ENCODE peak calls at places on chromosome 14, in eight cellular contexts. H, O, S, F, R, U, V and M are unnamed samples.

GRCh38 chr14:81394739-81395138 is 5.4 kb downstream of the STON2 start:
- DNase-seq in R (no peak), F (no peak), V (no peak), O (no peak), H (no peak), S (no peak), U (no peak), M (no peak)

GRCh38 chr14:31788340-31788739 is 227.1 kb downstream of the NUBPL start:
- DNase-seq in O (no peak), R (no peak), V (no peak), U (no peak), F (no peak), H (no peak), S (no peak), M (no peak)

GRCh38 chr14:22266683-22267082 is 322.3 kb downstream of the DAD1 start:
- DNase-seq in O (no peak), H (no peak), F (no peak), R (no peak), U (no peak), S (no peak), V (no peak), M (no peak)

GRCh38 chr14:100654814-100655795 is 67.9 kb upstream of the BEGAIN start:
- DNase-seq in H (no peak), R (no peak), U (peak; percentile 72), V (peak; percentile 65), F (peak; percentile 46), O (peak; percentile 50), S (no peak), M (no peak)

GRCh38 chr14:104549536-104550339 is 29.8 kb upstream of the C14orf180 start:
- DNase-seq in H (peak; percentile 16), O (no peak), V (no peak), S (no peak), U (peak; percentile 14), F (no peak), R (no peak), M (no peak)

GRCh38 chr14:55600784-55601561 is 21.0 kb downstream of the KTN1 start:
- DNase-seq in V (no peak), S (peak; percentile 85), U (no peak), O (peak; percentile 80), H (no peak), R (no peak), F (no peak), M (no peak)

GRCh38 chr14:70289138-70289537 is 70.3 kb downstream of the COX16 start:
- DNase-seq in U (no peak), V (no peak), R (no peak), F (no peak), H (no peak), O (no peak), S (no peak), M (peak; percentile 75)

GRCh38 chr14:55201219-55202096 is 10.1 kb upstream of the DLGAP5 start:
- DNase-seq in V (no peak), R (no peak), U (no peak), F (no peak), O (no peak), H (no peak), S (no peak), M (no peak)

GRCh38 chr14:102117852-102118251 is 21.8 kb upstream of the WDR20 start:
- DNase-seq in F (no peak), S (no peak), R (no peak), H (no peak), O (no peak), U (no peak), V (no peak), M (no peak)

GRCh38 chr14:102121567-102121966 is 18.1 kb upstream of the WDR20 start:
- DNase-seq in V (no peak), O (no peak), S (no peak), U (no peak), R (no peak), H (no peak), F (no peak), M (no peak)

GRCh38 chr14:102120888-102121287 is 18.8 kb upstream of the WDR20 start:
- DNase-seq in H (no peak), U (no peak), O (no peak), F (no peak), S (no peak), V (no peak), R (no peak), M (no peak)

GRCh38 chr14:102111101-102111500 is 24.3 kb upstream of the HSP90AA1 start:
- DNase-seq in O (no peak), S (no peak), U (no peak), H (no peak), R (no peak), V (no peak), F (no peak), M (no peak)

GRCh38 chr14:102116361-102117180 is 23.1 kb upstream of the WDR20 start:
- DNase-seq in S (no peak), F (no peak), R (no peak), H (no peak), O (no peak), V (no peak), U (peak; percentile 38), M (no peak)
- H3K4me3 ChIP-seq in S (no peak overlapping the region), F (no peak overlapping the region), R (no peak overlapping the region), H (no peak overlapping the region), O (no peak overlapping the region), V (no peak overlapping the region), U (no peak overlapping the region), M (no peak overlapping the region)

GRCh38 chr14:73752297-73752992 is 38.3 kb upstream of the PNMA1 start:
- DNase-seq in F (peak; percentile 58), R (peak; percentile 79), H (no peak), U (peak; percentile 78), S (peak; percentile 92), O (peak; percentile 80), V (peak; percentile 81), M (no peak)
- TF ChIP-seq CTCF in F (no peak), R (peak; percentile 53), H (peak; percentile 22), U (peak; percentile 44), S (peak; percentile 51), O (peak; percentile 34), V (no peak), M (peak; percentile 47)

GRCh38 chr14:63203015-63203414 is 1.2 kb upstream of the RHOJ start:
- DNase-seq in F (no peak), U (no peak), O (no peak), V (no peak), S (no peak), R (no peak), H (no peak), M (no peak)
- H3K4me3 ChIP-seq in F (no peak overlapping the region), U (no peak overlapping the region), O (no peak overlapping the region), V (no peak overlapping the region), S (no peak overlapping the region), R (no peak overlapping the region), H (no peak overlapping the region), M (no peak overlapping the region)

GRCh38 chr14:88354358-88354757 is 31.1 kb upstream of the SPATA7 start:
- DNase-seq in V (no peak), R (no peak), H (no peak), O (no peak), U (no peak), F (no peak), S (no peak), M (no peak)
- TF ChIP-seq CTCF in V (no peak), R (no peak), H (no peak), O (no peak), U (no peak), F (no peak), S (no peak), M (no peak)

GRCh38 chr14:92323916-92324818 is 1.2 kb downstream of the SLC24A4 start:
- DNase-seq in S (no peak), F (no peak), V (no peak), H (no peak), U (no peak), R (no peak), O (no peak), M (no peak)

GRCh38 chr14:92321701-92322100 is 1.3 kb upstream of the SLC24A4 start:
- DNase-seq in S (no peak), U (no peak), H (no peak), V (no peak), R (no peak), F (no peak), O (no peak), M (no peak)

GRCh38 chr14:92323031-92323915 is at the start of gene SLC24A4:
- DNase-seq in R (no peak), U (no peak), H (no peak), O (peak; percentile 22), F (peak; percentile 67), V (no peak), S (no peak), M (no peak)

GRCh38 chr14:92325835-92326234 is 2.9 kb downstream of the SLC24A4 start:
- DNase-seq in F (peak; percentile 28), O (no peak), S (no peak), H (no peak), V (no peak), R (no peak), U (no peak), M (no peak)

GRCh38 chr14:92322516-92322915 is 449 bp upstream of the SLC24A4 start:
- DNase-seq in R (no peak), U (no peak), S (no peak), V (no peak), F (no peak), O (no peak), H (no peak), M (no peak)
- H3K4me3 ChIP-seq in R (no peak overlapping the region), U (peak overlapping the region; percentile 46), S (no peak overlapping the region), V (no peak overlapping the region), F (peak overlapping the region; percentile 57), O (no peak overlapping the region), H (no peak overlapping the region), M (no peak overlapping the region)